ENCODE peak calls at places on chromosomes 4 and X, in six cellular contexts. One of them, this sample, is unnamed.

GRCh38 chr4:128461300-128462103 is 173.9 kb upstream of the PGRMC2 start:
- DNase-seq in PC-3: peak; percentile 61
- DNase-seq in cardiac muscle cell: peak; percentile 82
- DNase-seq in transverse colon: no peak
- DNase-seq in heart right ventricle: no peak
- DNase-seq in SJSA1: peak; percentile 72
- DNase-seq in this sample: no peak

GRCh38 chrX:97479491-97479890 is 595.8 kb downstream of the RPA4 start:
- DNase-seq in transverse colon: no peak
- DNase-seq in heart right ventricle: no peak
- DNase-seq in PC-3: no peak
- DNase-seq in SJSA1: no peak
- DNase-seq in cardiac muscle cell: no peak
- DNase-seq in this sample: no peak

GRCh38 chr4:1901127-1901526 is 29.9 kb downstream of the NSD2 start:
- DNase-seq in SJSA1: no peak
- DNase-seq in cardiac muscle cell: no peak
- DNase-seq in transverse colon: no peak
- DNase-seq in heart right ventricle: no peak
- DNase-seq in PC-3: no peak
- DNase-seq in this sample: no peak

GRCh38 chr4:169256101-169256612 is 14.6 kb downstream of the SH3RF1 start:
- DNase-seq in cardiac muscle cell: no peak
- DNase-seq in SJSA1: no peak
- DNase-seq in transverse colon: no peak
- DNase-seq in PC-3: peak; percentile 56
- DNase-seq in heart right ventricle: no peak
- DNase-seq in this sample: no peak

GRCh38 chrX:47278684-47279083 is 45.9 kb downstream of the USP11 start:
- DNase-seq in PC-3: peak; percentile 70
- DNase-seq in cardiac muscle cell: no peak
- DNase-seq in heart right ventricle: no peak
- DNase-seq in transverse colon: no peak
- DNase-seq in SJSA1: no peak
- DNase-seq in this sample: no peak

GRCh38 chr4:3303840-3304715 is 11.3 kb downstream of the RGS12 start:
- DNase-seq in cardiac muscle cell: no peak
- DNase-seq in transverse colon: no peak
- DNase-seq in SJSA1: no peak
- DNase-seq in heart right ventricle: no peak
- DNase-seq in PC-3: no peak
- DNase-seq in this sample: no peak

GRCh38 chr4:39754309-39754708 is 56.4 kb downstream of the UBE2K start:
- DNase-seq in SJSA1: no peak
- DNase-seq in cardiac muscle cell: no peak
- DNase-seq in heart right ventricle: no peak
- DNase-seq in transverse colon: no peak
- DNase-seq in PC-3: no peak
- DNase-seq in this sample: no peak

GRCh38 chrX:114344756-114345155 is 239.1 kb upstream of the HTR2C start:
- DNase-seq in SJSA1: no peak
- DNase-seq in PC-3: peak; percentile 49
- DNase-seq in heart right ventricle: no peak
- DNase-seq in transverse colon: no peak
- DNase-seq in cardiac muscle cell: peak; percentile 60
- DNase-seq in this sample: no peak

GRCh38 chrX:56729152-56729557 is at the start of gene NBDY:
- DNase-seq in PC-3: peak; percentile 50
- DNase-seq in transverse colon: peak; percentile 33
- DNase-seq in heart right ventricle: peak; percentile 20
- DNase-seq in cardiac muscle cell: peak; percentile 52
- DNase-seq in SJSA1: peak; percentile 49
- DNase-seq in this sample: peak; percentile 15

GRCh38 chr4:77635246-77635645 is 29.6 kb downstream of the CXCL13 start:
- DNase-seq in PC-3: no peak
- DNase-seq in cardiac muscle cell: no peak
- DNase-seq in SJSA1: no peak
- DNase-seq in transverse colon: no peak
- DNase-seq in heart right ventricle: no peak
- DNase-seq in this sample: no peak

GRCh38 chr4:24646777-24647460 is 62.6 kb upstream of the DHX15 start:
- DNase-seq in heart right ventricle: no peak
- DNase-seq in SJSA1: no peak
- DNase-seq in transverse colon: no peak
- DNase-seq in cardiac muscle cell: peak; percentile 56
- DNase-seq in PC-3: peak; percentile 7
- DNase-seq in this sample: no peak

GRCh38 chr4:158856852-158857251 is 88.0 kb downstream of the FNIP2 start:
- DNase-seq in heart right ventricle: no peak
- DNase-seq in PC-3: peak; percentile 52
- DNase-seq in cardiac muscle cell: peak; percentile 71
- DNase-seq in SJSA1: peak; percentile 21
- DNase-seq in transverse colon: no peak
- DNase-seq in this sample: no peak

GRCh38 chrX:153327561-153327960 is 6.0 kb upstream of the PNMA6F start:
- DNase-seq in cardiac muscle cell: no peak
- DNase-seq in PC-3: no peak
- DNase-seq in SJSA1: no peak
- DNase-seq in transverse colon: no peak
- DNase-seq in heart right ventricle: no peak
- DNase-seq in this sample: no peak

GRCh38 chr4:164224871-164225270 is 529.1 kb upstream of the SMIM31 start:
- DNase-seq in SJSA1: no peak
- DNase-seq in heart right ventricle: no peak
- DNase-seq in transverse colon: no peak
- DNase-seq in PC-3: no peak
- DNase-seq in cardiac muscle cell: no peak
- DNase-seq in this sample: no peak

GRCh38 chrX:129704491-129704890 is 34.3 kb upstream of the XPNPEP2 start:
- DNase-seq in SJSA1: no peak
- DNase-seq in transverse colon: no peak
- DNase-seq in heart right ventricle: no peak
- DNase-seq in PC-3: no peak
- DNase-seq in cardiac muscle cell: no peak
- DNase-seq in this sample: no peak

GRCh38 chr4:116016201-116016600 is 902.8 kb upstream of the NDST4 start:
- DNase-seq in transverse colon: no peak
- DNase-seq in SJSA1: no peak
- DNase-seq in PC-3: peak; percentile 92
- DNase-seq in cardiac muscle cell: peak; percentile 61
- DNase-seq in heart right ventricle: no peak
- DNase-seq in this sample: no peak

GRCh38 chr4:7195546-7196282 is 3.4 kb downstream of the SORCS2 start:
- DNase-seq in cardiac muscle cell: peak; percentile 33
- DNase-seq in transverse colon: no peak
- DNase-seq in PC-3: no peak
- DNase-seq in heart right ventricle: no peak
- DNase-seq in SJSA1: no peak
- DNase-seq in this sample: no peak

GRCh38 chr4:53622739-53623151 is 31.5 kb upstream of the LNX1 start:
- DNase-seq in PC-3: no peak
- DNase-seq in SJSA1: no peak
- DNase-seq in heart right ventricle: no peak
- DNase-seq in cardiac muscle cell: peak; percentile 87
- DNase-seq in transverse colon: no peak
- DNase-seq in this sample: no peak

GRCh38 chrX:41875142-41875541 is 48.2 kb downstream of the CASK start:
- DNase-seq in SJSA1: no peak
- DNase-seq in heart right ventricle: no peak
- DNase-seq in cardiac muscle cell: peak; percentile 9
- DNase-seq in PC-3: no peak
- DNase-seq in transverse colon: no peak
- DNase-seq in this sample: no peak

GRCh38 chr4:11769425-11769824 is 340.7 kb upstream of the HS3ST1 start:
- DNase-seq in cardiac muscle cell: peak; percentile 89
- DNase-seq in SJSA1: no peak
- DNase-seq in heart right ventricle: no peak
- DNase-seq in transverse colon: no peak
- DNase-seq in PC-3: no peak
- DNase-seq in this sample: no peak

GRCh38 chr4:6695660-6696581 is 2.2 kb downstream of the S100P start:
- DNase-seq in transverse colon: peak; percentile 71
- DNase-seq in cardiac muscle cell: no peak
- DNase-seq in SJSA1: no peak
- DNase-seq in PC-3: peak; percentile 92
- DNase-seq in heart right ventricle: no peak
- DNase-seq in this sample: no peak

GRCh38 chr4:3329887-3330286 is 37.1 kb downstream of the RGS12 start:
- DNase-seq in cardiac muscle cell: no peak
- DNase-seq in heart right ventricle: no peak
- DNase-seq in transverse colon: no peak
- DNase-seq in PC-3: no peak
- DNase-seq in SJSA1: no peak
- DNase-seq in this sample: no peak

GRCh38 chr4:40842318-40842717 is 92.6 kb downstream of the NSUN7 start:
- DNase-seq in SJSA1: no peak
- DNase-seq in transverse colon: no peak
- DNase-seq in cardiac muscle cell: no peak
- DNase-seq in heart right ventricle: no peak
- DNase-seq in PC-3: no peak
- DNase-seq in this sample: no peak

GRCh38 chr4:57075353-57075752 is 34.8 kb downstream of the IGFBP7 start:
- DNase-seq in cardiac muscle cell: no peak
- DNase-seq in heart right ventricle: no peak
- DNase-seq in SJSA1: no peak
- DNase-seq in transverse colon: no peak
- DNase-seq in PC-3: no peak
- DNase-seq in this sample: no peak

GRCh38 chr4:57074753-57075152 is 35.4 kb downstream of the IGFBP7 start:
- DNase-seq in cardiac muscle cell: peak; percentile 73
- DNase-seq in PC-3: peak; percentile 32
- DNase-seq in transverse colon: no peak
- DNase-seq in SJSA1: peak; percentile 93
- DNase-seq in heart right ventricle: no peak
- DNase-seq in this sample: no peak

GRCh38 chr4:57078685-57079521 is 31.3 kb downstream of the IGFBP7 start:
- DNase-seq in transverse colon: no peak
- DNase-seq in SJSA1: peak; percentile 73
- DNase-seq in PC-3: no peak
- DNase-seq in heart right ventricle: no peak
- DNase-seq in cardiac muscle cell: no peak
- DNase-seq in this sample: no peak

GRCh38 chr4:57076646-57077045 is 33.5 kb downstream of the IGFBP7 start:
- DNase-seq in PC-3: no peak
- DNase-seq in cardiac muscle cell: no peak
- DNase-seq in SJSA1: no peak
- DNase-seq in heart right ventricle: no peak
- DNase-seq in transverse colon: no peak
- DNase-seq in this sample: no peak

GRCh38 chr4:57077550-57078311 is 32.5 kb downstream of the IGFBP7 start:
- DNase-seq in cardiac muscle cell: peak; percentile 83
- DNase-seq in PC-3: peak; percentile 61
- DNase-seq in SJSA1: peak; percentile 73
- DNase-seq in heart right ventricle: no peak
- DNase-seq in transverse colon: no peak
- DNase-seq in this sample: no peak
- H3K4me1 ChIP-seq in cardiac muscle cell: peaks cover 33% of the 10 kb centered on the region
- H3K4me1 ChIP-seq in PC-3: peaks cover 15% of the 10 kb centered on the region
- H3K4me1 ChIP-seq in SJSA1: peaks cover 97% of the 10 kb centered on the region
- H3K4me1 ChIP-seq in heart right ventricle: peaks cover 70% of the 10 kb centered on the region
- H3K4me1 ChIP-seq in transverse colon: peaks cover 18% of the 10 kb centered on the region
- H3K4me1 ChIP-seq in this sample: peaks cover 98% of the 10 kb centered on the region

GRCh38 chrX:17861496-17862011 is 456 bp upstream of the RAI2 start:
- DNase-seq in transverse colon: no peak
- DNase-seq in PC-3: no peak
- DNase-seq in SJSA1: no peak
- DNase-seq in cardiac muscle cell: no peak
- DNase-seq in heart right ventricle: no peak
- DNase-seq in this sample: no peak
- H3K4me3 ChIP-seq in transverse colon: peak overlapping the region; percentile 41
- H3K4me3 ChIP-seq in PC-3: peak overlapping the region; percentile 57
- H3K4me3 ChIP-seq in SJSA1: no peak overlapping the region
- H3K4me3 ChIP-seq in cardiac muscle cell: peak overlapping the region; percentile 36
- H3K4me3 ChIP-seq in heart right ventricle: peak overlapping the region; percentile 48
- H3K4me3 ChIP-seq in this sample: peak overlapping the region; percentile 67

GRCh38 chr4:120066182-120066524 is 495 bp downstream of the MAD2L1 start:
- DNase-seq in SJSA1: no peak
- DNase-seq in heart right ventricle: no peak
- DNase-seq in cardiac muscle cell: no peak
- DNase-seq in transverse colon: no peak
- DNase-seq in PC-3: peak; percentile 33
- DNase-seq in this sample: no peak

GRCh38 chr4:120064887-120065286 is 1.8 kb downstream of the MAD2L1 start:
- DNase-seq in SJSA1: no peak
- DNase-seq in heart right ventricle: no peak
- DNase-seq in transverse colon: no peak
- DNase-seq in cardiac muscle cell: no peak
- DNase-seq in PC-3: no peak
- DNase-seq in this sample: no peak

GRCh38 chr4:120062663-120063195 is 3.9 kb downstream of the MAD2L1 start:
- DNase-seq in transverse colon: no peak
- DNase-seq in cardiac muscle cell: peak; percentile 8
- DNase-seq in SJSA1: no peak
- DNase-seq in PC-3: no peak
- DNase-seq in heart right ventricle: no peak
- DNase-seq in this sample: no peak

GRCh38 chr4:120070191-120070590 is 3.5 kb upstream of the MAD2L1 start:
- DNase-seq in PC-3: no peak
- DNase-seq in SJSA1: no peak
- DNase-seq in transverse colon: no peak
- DNase-seq in cardiac muscle cell: no peak
- DNase-seq in heart right ventricle: no peak
- DNase-seq in this sample: no peak

DNA sequence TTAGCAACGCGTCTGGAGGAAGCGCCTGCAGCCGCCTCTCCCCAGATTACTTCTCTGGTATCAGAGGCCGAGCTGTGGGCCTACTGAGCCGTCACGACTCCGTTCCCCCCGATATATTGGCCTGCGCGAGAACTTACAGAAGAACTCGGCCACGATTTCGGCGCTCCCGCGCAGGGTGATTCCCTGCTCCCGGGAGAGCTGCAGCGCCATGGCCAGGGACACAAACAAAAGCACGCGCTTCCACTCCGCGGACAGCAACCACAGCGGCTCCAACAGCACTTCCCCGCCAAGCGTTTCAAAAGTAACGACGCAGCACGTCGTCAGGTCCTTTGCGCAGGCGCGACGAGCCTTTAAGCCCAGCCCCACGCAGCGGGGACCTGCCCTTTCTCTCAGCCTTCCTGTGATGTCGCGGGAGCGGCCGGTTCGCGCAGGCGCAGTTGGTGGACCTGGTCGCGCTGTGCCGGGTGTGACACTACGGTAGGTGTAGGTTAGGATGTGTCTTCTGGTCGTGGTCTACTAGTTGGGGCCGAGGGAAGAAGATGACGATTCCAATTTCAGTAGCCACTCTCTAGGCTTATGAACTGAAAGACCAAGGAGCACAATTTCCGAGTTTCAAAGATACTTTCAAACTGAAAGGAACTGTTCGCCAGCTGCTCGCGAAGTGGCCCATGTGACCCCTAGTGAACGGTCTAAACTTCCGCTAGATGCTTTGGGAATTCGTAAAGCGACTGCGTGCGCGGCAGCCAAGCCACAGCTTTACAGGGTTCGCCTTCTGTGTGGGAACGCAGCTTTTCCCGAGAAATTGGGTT is at the start of gene MAD2L1:
- DNase-seq in heart right ventricle: peak; percentile 99
- DNase-seq in cardiac muscle cell: peak; percentile 99
- DNase-seq in SJSA1: peak; percentile 98
- DNase-seq in PC-3: peak; percentile 96
- DNase-seq in transverse colon: peak; percentile 99
- DNase-seq in this sample: peak; percentile 99
- H3K4me1 ChIP-seq in heart right ventricle: peaks cover 9% of the 10 kb centered on the region
- H3K4me1 ChIP-seq in cardiac muscle cell: peaks cover 32% of the 10 kb centered on the region
- H3K4me1 ChIP-seq in SJSA1: peaks cover 30% of the 10 kb centered on the region
- H3K4me1 ChIP-seq in PC-3: peaks cover 32% of the 10 kb centered on the region
- H3K4me1 ChIP-seq in transverse colon: peaks cover 22% of the 10 kb centered on the region
- H3K4me1 ChIP-seq in this sample: peaks cover 50% of the 10 kb centered on the region

GRCh38 chr4:94455081-94455480 is 3.3 kb downstream of the PDLIM5 start:
- DNase-seq in SJSA1: peak; percentile 25
- DNase-seq in cardiac muscle cell: peak; percentile 90
- DNase-seq in heart right ventricle: peak; percentile 46
- DNase-seq in PC-3: peak; percentile 77
- DNase-seq in transverse colon: peak; percentile 83
- DNase-seq in this sample: peak; percentile 58
- H3K4me3 ChIP-seq in SJSA1: no peak overlapping the region
- H3K4me3 ChIP-seq in cardiac muscle cell: peak overlapping the region; percentile 94
- H3K4me3 ChIP-seq in heart right ventricle: peak overlapping the region; percentile 96
- H3K4me3 ChIP-seq in PC-3: peak overlapping the region; percentile 93
- H3K4me3 ChIP-seq in transverse colon: no peak overlapping the region
- H3K4me3 ChIP-seq in this sample: peak overlapping the region; percentile 98